ENCODE peak calls at places on chromosomes 7 and 10, in eight cellular contexts. J, O, C, Q, K, G, W and E are unnamed samples.

GRCh38 chr7:81159402-81159801 is 240.6 kb upstream of the SEMA3C start:
- DNase-seq in Q (no peak), O (no peak), C (no peak), J (no peak), W (no peak), K (peak), G (no peak), E (peak)

GRCh38 chr10:79070611-79071534 is 2.1 kb downstream of the ZMIZ1 start:
- DNase-seq in W (peak), J (no peak), K (peak), G (peak), C (peak), O (no peak), Q (peak), E (peak)

GRCh38 chr7:44274623-44274975 is 50.8 kb downstream of the CAMK2B start:
- DNase-seq in J (no peak), C (no peak), O (no peak), G (no peak), K (no peak), W (no peak), Q (no peak), E (no peak)

GRCh38 chr7:149759111-149759510 is 14.3 kb downstream of the ZNF467 start:
- DNase-seq in C (no peak), O (no peak), W (no peak), J (no peak), Q (no peak), K (no peak), G (no peak), E (no peak)

GRCh38 chr10:49047128-49047639 is 68.1 kb downstream of the VSTM4 start:
- DNase-seq in W (no peak), G (no peak), J (no peak), O (no peak), K (no peak), C (no peak), Q (no peak), E (no peak)

GRCh38 chr10:126905776-126906703 is 812 bp downstream of the DOCK1 start:
- DNase-seq in C (peak), O (no peak), W (no peak), G (peak), Q (no peak), K (peak), J (no peak), E (no peak)

GRCh38 chr7:120842131-120842621 is 15.8 kb downstream of the TSPAN12 start:
- DNase-seq in Q (no peak), O (no peak), K (no peak), G (no peak), C (peak), J (no peak), W (no peak), E (no peak)

GRCh38 chr10:113151178-113151577 is 201.1 kb downstream of the TCF7L2 start:
- DNase-seq in C (no peak), G (no peak), O (no peak), K (no peak), W (peak), Q (no peak), J (no peak), E (peak)

GRCh38 chr10:34962866-34963265 is 127.3 kb downstream of the CUL2 start:
- DNase-seq in W (no peak), K (no peak), Q (no peak), C (no peak), J (no peak), O (no peak), G (no peak), E (no peak)

GRCh38 chr10:5470062-5470751 is 29.2 kb downstream of the CALML5 start:
- DNase-seq in O (no peak), G (no peak), C (no peak), J (no peak), Q (no peak), W (no peak), K (no peak), E (no peak)

GRCh38 chr10:20672724-20673123 is 224.4 kb downstream of the NEBL start:
- DNase-seq in Q (no peak), O (no peak), W (no peak), G (no peak), J (no peak), K (no peak), C (no peak), E (no peak)